ENCODE peak calls at places on chromosomes 3 and 15, in eight cellular contexts. One of them, this sample, is unnamed.
A peak's percentile ranks its signal among the peaks of the same experiment; 100 is the strongest.

GRCh38 chr3:108006077-108006675 is 84.7 kb downstream of the CD47 start:
- DNase-seq in right cardiac atrium: peak; percentile 63
- DNase-seq in ovary: no peak
- DNase-seq in CD4-positive, CD25-positive, alpha-beta regulatory T cell: no peak
- DNase-seq in prostate gland: peak; percentile 82
- DNase-seq in NT2/D1: no peak
- DNase-seq in body of pancreas: peak; percentile 65
- DNase-seq in IMR-90: no peak
- DNase-seq in this sample: peak; percentile 12

GRCh38 chr3:137948400-137949072 is 61.4 kb upstream of the CLDN18 start:
- DNase-seq in right cardiac atrium: no peak
- DNase-seq in ovary: no peak
- DNase-seq in CD4-positive, CD25-positive, alpha-beta regulatory T cell: no peak
- DNase-seq in prostate gland: no peak
- DNase-seq in NT2/D1: no peak
- DNase-seq in body of pancreas: no peak
- DNase-seq in IMR-90: no peak
- DNase-seq in this sample: no peak

GRCh38 chr15:71054286-71054952 is 60.9 kb upstream of the THSD4 start:
- DNase-seq in right cardiac atrium: no peak
- DNase-seq in ovary: no peak
- DNase-seq in CD4-positive, CD25-positive, alpha-beta regulatory T cell: no peak
- DNase-seq in prostate gland: no peak
- DNase-seq in NT2/D1: no peak
- DNase-seq in body of pancreas: no peak
- DNase-seq in IMR-90: peak; percentile 56
- DNase-seq in this sample: no peak

GRCh38 chr15:87871130-87871737 is 385.3 kb downstream of the NTRK3 start:
- DNase-seq in right cardiac atrium: no peak
- DNase-seq in ovary: no peak
- DNase-seq in CD4-positive, CD25-positive, alpha-beta regulatory T cell: no peak
- DNase-seq in prostate gland: no peak
- DNase-seq in NT2/D1: no peak
- DNase-seq in body of pancreas: no peak
- DNase-seq in IMR-90: peak; percentile 55
- DNase-seq in this sample: no peak

GRCh38 chr3:162165346-162165745 is 668.7 kb downstream of the OTOL1 start:
- DNase-seq in right cardiac atrium: no peak
- DNase-seq in ovary: no peak
- DNase-seq in CD4-positive, CD25-positive, alpha-beta regulatory T cell: no peak
- DNase-seq in prostate gland: no peak
- DNase-seq in NT2/D1: no peak
- DNase-seq in body of pancreas: no peak
- DNase-seq in IMR-90: peak; percentile 13
- DNase-seq in this sample: no peak

GRCh38 chr3:136753112-136753939 is 1.1 kb upstream of the STAG1 start:
- DNase-seq in right cardiac atrium: no peak
- DNase-seq in ovary: no peak
- DNase-seq in CD4-positive, CD25-positive, alpha-beta regulatory T cell: no peak
- DNase-seq in prostate gland: no peak
- DNase-seq in NT2/D1: no peak
- DNase-seq in body of pancreas: no peak
- DNase-seq in IMR-90: no peak
- DNase-seq in this sample: no peak

GRCh38 chr15:61549727-61550126 is 320.6 kb upstream of the RORA start:
- DNase-seq in right cardiac atrium: no peak
- DNase-seq in ovary: no peak
- DNase-seq in CD4-positive, CD25-positive, alpha-beta regulatory T cell: no peak
- DNase-seq in prostate gland: no peak
- DNase-seq in NT2/D1: no peak
- DNase-seq in body of pancreas: no peak
- DNase-seq in IMR-90: no peak
- DNase-seq in this sample: no peak

GRCh38 chr3:52533623-52534280 is at the start of gene NT5DC2:
- DNase-seq in right cardiac atrium: peak; percentile 83
- DNase-seq in ovary: peak; percentile 84
- DNase-seq in CD4-positive, CD25-positive, alpha-beta regulatory T cell: peak; percentile 66
- DNase-seq in prostate gland: peak; percentile 62
- DNase-seq in NT2/D1: peak; percentile 23
- DNase-seq in body of pancreas: peak; percentile 61
- DNase-seq in IMR-90: peak; percentile 56
- DNase-seq in this sample: peak; percentile 83

GRCh38 chr15:49265911-49266310 is 95.9 kb downstream of the GALK2 start:
- DNase-seq in right cardiac atrium: no peak
- DNase-seq in ovary: no peak
- DNase-seq in CD4-positive, CD25-positive, alpha-beta regulatory T cell: no peak
- DNase-seq in prostate gland: no peak
- DNase-seq in NT2/D1: no peak
- DNase-seq in body of pancreas: no peak
- DNase-seq in IMR-90: no peak
- DNase-seq in this sample: no peak

GRCh38 chr3:181622365-181622764 is 89.4 kb upstream of the SOX2 start:
- DNase-seq in right cardiac atrium: no peak
- DNase-seq in ovary: no peak
- DNase-seq in CD4-positive, CD25-positive, alpha-beta regulatory T cell: no peak
- DNase-seq in prostate gland: no peak
- DNase-seq in NT2/D1: no peak
- DNase-seq in body of pancreas: no peak
- DNase-seq in IMR-90: no peak
- DNase-seq in this sample: no peak

GRCh38 chr15:69161878-69162213 is 1.4 kb downstream of the GLCE start:
- DNase-seq in right cardiac atrium: no peak
- DNase-seq in ovary: no peak
- DNase-seq in CD4-positive, CD25-positive, alpha-beta regulatory T cell: peak; percentile 2
- DNase-seq in prostate gland: no peak
- DNase-seq in NT2/D1: no peak
- DNase-seq in body of pancreas: no peak
- DNase-seq in IMR-90: peak; percentile 4
- DNase-seq in this sample: no peak

GRCh38 chr3:40504636-40505430 is 1.0 kb upstream of the ZNF620 start:
- DNase-seq in right cardiac atrium: peak; percentile 19
- DNase-seq in ovary: peak; percentile 34
- DNase-seq in CD4-positive, CD25-positive, alpha-beta regulatory T cell: no peak
- DNase-seq in prostate gland: no peak
- DNase-seq in NT2/D1: no peak
- DNase-seq in body of pancreas: peak; percentile 65
- DNase-seq in IMR-90: peak; percentile 99
- DNase-seq in this sample: no peak

GRCh38 chr3:131735544-131735943 is 232.8 kb upstream of the MRPL3 start:
- DNase-seq in right cardiac atrium: no peak
- DNase-seq in ovary: no peak
- DNase-seq in CD4-positive, CD25-positive, alpha-beta regulatory T cell: no peak
- DNase-seq in prostate gland: no peak
- DNase-seq in NT2/D1: no peak
- DNase-seq in body of pancreas: no peak
- DNase-seq in IMR-90: no peak
- DNase-seq in this sample: no peak

GRCh38 chr15:78638658-78639314 is 2.2 kb downstream of the CHRNB4 start:
- DNase-seq in right cardiac atrium: no peak
- DNase-seq in ovary: peak; percentile 37
- DNase-seq in CD4-positive, CD25-positive, alpha-beta regulatory T cell: peak; percentile 39
- DNase-seq in prostate gland: peak; percentile 16
- DNase-seq in NT2/D1: peak; percentile 74
- DNase-seq in body of pancreas: peak; percentile 63
- DNase-seq in IMR-90: peak; percentile 19
- DNase-seq in this sample: peak; percentile 93

GRCh38 chr3:151213881-151214280 is 10.9 kb upstream of the GPR171 start:
- DNase-seq in right cardiac atrium: no peak
- DNase-seq in ovary: no peak
- DNase-seq in CD4-positive, CD25-positive, alpha-beta regulatory T cell: no peak
- DNase-seq in prostate gland: no peak
- DNase-seq in NT2/D1: no peak
- DNase-seq in body of pancreas: no peak
- DNase-seq in IMR-90: peak; percentile 54
- DNase-seq in this sample: no peak

GRCh38 chr3:48267782-48268181 is 26.9 kb downstream of the ZNF589 start:
- DNase-seq in right cardiac atrium: no peak
- DNase-seq in ovary: no peak
- DNase-seq in CD4-positive, CD25-positive, alpha-beta regulatory T cell: no peak
- DNase-seq in prostate gland: no peak
- DNase-seq in NT2/D1: no peak
- DNase-seq in body of pancreas: no peak
- DNase-seq in IMR-90: no peak
- DNase-seq in this sample: no peak

GRCh38 chr3:37183375-37183831 is 9.0 kb upstream of the LRRFIP2 start:
- DNase-seq in right cardiac atrium: no peak
- DNase-seq in ovary: no peak
- DNase-seq in CD4-positive, CD25-positive, alpha-beta regulatory T cell: no peak
- DNase-seq in prostate gland: peak; percentile 54
- DNase-seq in NT2/D1: no peak
- DNase-seq in body of pancreas: no peak
- DNase-seq in IMR-90: peak; percentile 96
- DNase-seq in this sample: no peak

GRCh38 chr3:120615863-120616599 is 19.9 kb downstream of the NDUFB4 start:
- DNase-seq in right cardiac atrium: peak; percentile 68
- DNase-seq in ovary: no peak
- DNase-seq in CD4-positive, CD25-positive, alpha-beta regulatory T cell: no peak
- DNase-seq in prostate gland: peak; percentile 14
- DNase-seq in NT2/D1: no peak
- DNase-seq in body of pancreas: peak; percentile 18
- DNase-seq in IMR-90: peak; percentile 51
- DNase-seq in this sample: peak; percentile 68

GRCh38 chr15:81303241-81304225 is 20.4 kb downstream of the STARD5 start:
- DNase-seq in right cardiac atrium: no peak
- DNase-seq in ovary: no peak
- DNase-seq in CD4-positive, CD25-positive, alpha-beta regulatory T cell: peak; percentile 66
- DNase-seq in prostate gland: peak; percentile 49
- DNase-seq in NT2/D1: peak; percentile 58
- DNase-seq in body of pancreas: no peak
- DNase-seq in IMR-90: peak; percentile 18
- DNase-seq in this sample: no peak

DNA sequence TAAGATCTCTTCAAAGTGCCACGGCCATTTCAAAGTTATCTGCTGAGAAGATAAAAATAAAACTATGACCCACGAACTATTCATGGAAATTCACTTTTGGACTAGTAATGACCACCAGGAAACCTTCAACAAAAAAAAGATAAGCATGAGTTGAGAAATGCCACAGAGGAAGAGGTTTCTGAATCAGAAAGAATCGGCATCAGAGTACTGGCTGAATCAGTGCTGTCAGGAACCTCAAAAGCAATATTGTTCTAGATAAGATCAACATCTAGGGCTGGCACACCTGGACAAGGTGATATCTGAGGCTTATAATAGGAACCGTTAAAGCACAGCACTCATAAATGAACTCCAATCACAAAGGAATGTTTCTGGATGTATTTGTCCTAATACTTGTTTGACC is 72.7 kb downstream of the PEAK1 start:
- DNase-seq in right cardiac atrium: no peak
- DNase-seq in ovary: no peak
- DNase-seq in CD4-positive, CD25-positive, alpha-beta regulatory T cell: no peak
- DNase-seq in prostate gland: no peak
- DNase-seq in NT2/D1: no peak
- DNase-seq in body of pancreas: no peak
- DNase-seq in IMR-90: no peak
- DNase-seq in this sample: no peak
- H3K4me1 ChIP-seq in right cardiac atrium: peaks cover 4% of the 10 kb centered on the region
- H3K4me1 ChIP-seq in ovary: no peaks in the 10 kb centered on the region
- H3K4me1 ChIP-seq in CD4-positive, CD25-positive, alpha-beta regulatory T cell: no peaks in the 10 kb centered on the region
- H3K4me1 ChIP-seq in prostate gland: no peaks in the 10 kb centered on the region
- H3K4me1 ChIP-seq in NT2/D1: no peaks in the 10 kb centered on the region
- H3K4me1 ChIP-seq in body of pancreas: peaks cover 7% of the 10 kb centered on the region
- H3K4me1 ChIP-seq in IMR-90: no peaks in the 10 kb centered on the region
- H3K4me1 ChIP-seq in this sample: no peaks in the 10 kb centered on the region

GRCh38 chr15:68114840-68115239 is 60.7 kb downstream of the PIAS1 start:
- DNase-seq in right cardiac atrium: no peak
- DNase-seq in ovary: no peak
- DNase-seq in CD4-positive, CD25-positive, alpha-beta regulatory T cell: no peak
- DNase-seq in prostate gland: no peak
- DNase-seq in NT2/D1: no peak
- DNase-seq in body of pancreas: no peak
- DNase-seq in IMR-90: no peak
- DNase-seq in this sample: no peak
- H3K4me1 ChIP-seq in right cardiac atrium: no peaks in the 10 kb centered on the region
- H3K4me1 ChIP-seq in ovary: peaks cover 7% of the 10 kb centered on the region
- H3K4me1 ChIP-seq in CD4-positive, CD25-positive, alpha-beta regulatory T cell: peaks cover 23% of the 10 kb centered on the region
- H3K4me1 ChIP-seq in prostate gland: no peaks in the 10 kb centered on the region
- H3K4me1 ChIP-seq in NT2/D1: no peaks in the 10 kb centered on the region
- H3K4me1 ChIP-seq in body of pancreas: peaks cover 23% of the 10 kb centered on the region
- H3K4me1 ChIP-seq in IMR-90: no peaks in the 10 kb centered on the region
- H3K4me1 ChIP-seq in this sample: peaks cover 5% of the 10 kb centered on the region

GRCh38 chr3:171302009-171302408 is 158.2 kb downstream of the TNIK start:
- DNase-seq in right cardiac atrium: no peak
- DNase-seq in ovary: no peak
- DNase-seq in CD4-positive, CD25-positive, alpha-beta regulatory T cell: no peak
- DNase-seq in prostate gland: no peak
- DNase-seq in NT2/D1: no peak
- DNase-seq in body of pancreas: no peak
- DNase-seq in IMR-90: no peak
- DNase-seq in this sample: no peak

GRCh38 chr3:171297228-171297627 is 163.0 kb downstream of the TNIK start:
- DNase-seq in right cardiac atrium: no peak
- DNase-seq in ovary: no peak
- DNase-seq in CD4-positive, CD25-positive, alpha-beta regulatory T cell: no peak
- DNase-seq in prostate gland: no peak
- DNase-seq in NT2/D1: no peak
- DNase-seq in body of pancreas: no peak
- DNase-seq in IMR-90: no peak
- DNase-seq in this sample: no peak

GRCh38 chr3:171301002-171301401 is 159.2 kb downstream of the TNIK start:
- DNase-seq in right cardiac atrium: no peak
- DNase-seq in ovary: no peak
- DNase-seq in CD4-positive, CD25-positive, alpha-beta regulatory T cell: no peak
- DNase-seq in prostate gland: no peak
- DNase-seq in NT2/D1: no peak
- DNase-seq in body of pancreas: no peak
- DNase-seq in IMR-90: no peak
- DNase-seq in this sample: no peak

GRCh38 chr3:171295502-171296373 is 164.5 kb downstream of the TNIK start:
- DNase-seq in right cardiac atrium: no peak
- DNase-seq in ovary: no peak
- DNase-seq in CD4-positive, CD25-positive, alpha-beta regulatory T cell: no peak
- DNase-seq in prostate gland: no peak
- DNase-seq in NT2/D1: no peak
- DNase-seq in body of pancreas: no peak
- DNase-seq in IMR-90: no peak
- DNase-seq in this sample: no peak

DNA sequence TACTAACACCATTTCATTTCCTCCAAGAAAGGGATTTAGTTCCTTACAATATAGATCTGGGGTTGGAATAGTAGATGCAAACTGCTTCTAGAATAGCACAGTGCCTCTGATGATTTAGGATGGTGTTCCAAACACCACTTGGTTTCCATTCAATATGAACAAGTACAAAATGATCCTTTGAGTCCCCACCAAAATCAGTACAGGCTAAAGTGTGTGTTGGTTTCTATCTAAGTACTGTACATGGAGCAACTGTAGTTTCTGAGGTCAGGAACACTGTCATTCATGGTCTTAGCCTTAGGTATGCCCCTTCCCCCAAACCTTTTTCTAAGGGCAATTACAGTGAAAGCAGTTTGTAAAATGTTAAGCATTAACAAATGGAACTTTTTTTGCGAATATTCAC is 162.3 kb downstream of the TNIK start:
- DNase-seq in right cardiac atrium: no peak
- DNase-seq in ovary: no peak
- DNase-seq in CD4-positive, CD25-positive, alpha-beta regulatory T cell: no peak
- DNase-seq in prostate gland: no peak
- DNase-seq in NT2/D1: no peak
- DNase-seq in body of pancreas: no peak
- DNase-seq in IMR-90: no peak
- DNase-seq in this sample: no peak
- H3K4me1 ChIP-seq in right cardiac atrium: no peaks in the 10 kb centered on the region
- H3K4me1 ChIP-seq in ovary: peaks cover 3% of the 10 kb centered on the region
- H3K4me1 ChIP-seq in CD4-positive, CD25-positive, alpha-beta regulatory T cell: peaks cover 21% of the 10 kb centered on the region
- H3K4me1 ChIP-seq in prostate gland: no peaks in the 10 kb centered on the region
- H3K4me1 ChIP-seq in NT2/D1: no peaks in the 10 kb centered on the region
- H3K4me1 ChIP-seq in body of pancreas: peaks cover 15% of the 10 kb centered on the region
- H3K4me1 ChIP-seq in IMR-90: no peaks in the 10 kb centered on the region
- H3K4me1 ChIP-seq in this sample: no peaks in the 10 kb centered on the region

GRCh38 chr3:58042947-58043707 is 34.9 kb downstream of the FLNB start:
- DNase-seq in right cardiac atrium: no peak
- DNase-seq in ovary: no peak
- DNase-seq in CD4-positive, CD25-positive, alpha-beta regulatory T cell: no peak
- DNase-seq in prostate gland: no peak
- DNase-seq in NT2/D1: no peak
- DNase-seq in body of pancreas: no peak
- DNase-seq in IMR-90: no peak
- DNase-seq in this sample: no peak
- H3K4me1 ChIP-seq in right cardiac atrium: peaks cover 5% of the 10 kb centered on the region
- H3K4me1 ChIP-seq in ovary: peaks cover 20% of the 10 kb centered on the region
- H3K4me1 ChIP-seq in CD4-positive, CD25-positive, alpha-beta regulatory T cell: no peaks in the 10 kb centered on the region
- H3K4me1 ChIP-seq in prostate gland: peaks cover 31% of the 10 kb centered on the region
- H3K4me1 ChIP-seq in NT2/D1: peaks cover 39% of the 10 kb centered on the region
- H3K4me1 ChIP-seq in body of pancreas: peaks cover 55% of the 10 kb centered on the region
- H3K4me1 ChIP-seq in IMR-90: peaks cover 42% of the 10 kb centered on the region
- H3K4me1 ChIP-seq in this sample: no peaks in the 10 kb centered on the region